ENCODE peak calls at places on chromosomes 16 and 17, in four cellular contexts. One of them, this sample, is unnamed.

GRCh38 chr16:68249361-68249760 is 4.2 kb downstream of the PLA2G15 start:
- DNase-seq in HuH-7: no peak
- DNase-seq in ELR: no peak
- DNase-seq in Calu3: no peak
- DNase-seq in this sample: no peak

GRCh38 chr16:11105038-11105903 is 150.7 kb downstream of the SOCS1 start:
- DNase-seq in HuH-7: peak; percentile 61
- DNase-seq in ELR: peak; percentile 90
- DNase-seq in Calu3: no peak
- DNase-seq in this sample: peak; percentile 59

GRCh38 chr17:17186051-17186450 is 20.1 kb downstream of the PLD6 start:
- DNase-seq in HuH-7: no peak
- DNase-seq in ELR: no peak
- DNase-seq in Calu3: peak; percentile 52
- DNase-seq in this sample: no peak

GRCh38 chr17:74888440-74888839 is 5.0 kb downstream of the FADS6 start:
- DNase-seq in HuH-7: no peak
- DNase-seq in Calu3: no peak
- DNase-seq in ELR: no peak
- DNase-seq in this sample: no peak

GRCh38 chr16:87926246-87927194 is 9.8 kb downstream of the CA5A start:
- DNase-seq in ELR: no peak
- DNase-seq in Calu3: no peak
- DNase-seq in HuH-7: no peak
- DNase-seq in this sample: no peak

GRCh38 chr16:886802-887731 is 83.7 kb downstream of the LMF1 start:
- DNase-seq in HuH-7: no peak
- DNase-seq in ELR: no peak
- DNase-seq in Calu3: no peak
- DNase-seq in this sample: no peak

GRCh38 chr17:64775701-64776570 is 113.8 kb upstream of the SMURF2 start:
- DNase-seq in HuH-7: no peak
- DNase-seq in ELR: no peak
- DNase-seq in Calu3: no peak
- DNase-seq in this sample: no peak

GRCh38 chr17:7885357-7886226 is 3.0 kb upstream of the CHD3 start:
- DNase-seq in HuH-7: peak; percentile 60
- DNase-seq in ELR: peak; percentile 59
- DNase-seq in Calu3: peak; percentile 45
- DNase-seq in this sample: peak; percentile 37

GRCh38 chr17:37527249-37527851 is 37.7 kb downstream of the DUSP14 start:
- DNase-seq in ELR: peak; percentile 76
- DNase-seq in HuH-7: peak; percentile 34
- DNase-seq in Calu3: peak; percentile 74
- DNase-seq in this sample: peak; percentile 52

GRCh38 chr17:29640413-29640812 is 17.7 kb upstream of the CORO6 start:
- DNase-seq in HuH-7: no peak
- DNase-seq in Calu3: no peak
- DNase-seq in ELR: peak; percentile 61
- DNase-seq in this sample: no peak

GRCh38 chr17:30271102-30271501 is 20.6 kb downstream of the BLMH start:
- DNase-seq in Calu3: no peak
- DNase-seq in HuH-7: no peak
- DNase-seq in ELR: peak; percentile 83
- DNase-seq in this sample: no peak

GRCh38 chr16:25750489-25750888 is 58.7 kb downstream of the HS3ST4 start:
- DNase-seq in ELR: no peak
- DNase-seq in Calu3: no peak
- DNase-seq in HuH-7: no peak
- DNase-seq in this sample: no peak

GRCh38 chr16:85798901-85799496 is 345 bp downstream of the EMC8 start:
- DNase-seq in ELR: peak; percentile 64
- DNase-seq in HuH-7: peak; percentile 66
- DNase-seq in Calu3: peak; percentile 41
- DNase-seq in this sample: peak; percentile 61

GRCh38 chr16:67216612-67217490 is 10.1 kb upstream of the TMEM208 start:
- DNase-seq in Calu3: no peak
- DNase-seq in HuH-7: no peak
- DNase-seq in ELR: no peak
- DNase-seq in this sample: no peak

GRCh38 chr16:58127634-58128033 is 1.5 kb downstream of the CFAP20 start:
- DNase-seq in Calu3: no peak
- DNase-seq in HuH-7: no peak
- DNase-seq in ELR: peak; percentile 50
- DNase-seq in this sample: no peak

GRCh38 chr17:61354895-61355294 is 44.7 kb upstream of the TBX2 start:
- DNase-seq in ELR: no peak
- DNase-seq in HuH-7: no peak
- DNase-seq in Calu3: no peak
- DNase-seq in this sample: no peak

GRCh38 chr16:48117217-48118105 is 38.3 kb downstream of the ABCC12 start:
- DNase-seq in ELR: peak; percentile 72
- DNase-seq in Calu3: peak; percentile 71
- DNase-seq in HuH-7: peak; percentile 76
- DNase-seq in this sample: peak; percentile 78